ENCODE peak calls at places on chromosomes 5 and 9, in seven cellular contexts. S, V, F, I, Q, A and N are unnamed samples.

GRCh38 chr5:24170026-24170425 is 474.8 kb downstream of the CDH10 start:
- DNase-seq in S (no peak), V (no peak), F (no peak), I (no peak), Q (no peak), A (no peak), N (no peak)

GRCh38 chr9:118928723-118929122 is 440.5 kb downstream of the BRINP1 start:
- DNase-seq in S (no peak), V (no peak), F (no peak), I (no peak), Q (no peak), A (no peak), N (no peak)

GRCh38 chr5:134174841-134175839 is 1.6 kb downstream of the SKP1 start:
- DNase-seq in S (peak), V (no peak), F (no peak), I (peak), Q (no peak), A (no peak), N (no peak)

GRCh38 chr5:43061352-43061751 is 21.2 kb upstream of the ANXA2R start:
- DNase-seq in S (no peak), V (no peak), F (no peak), I (no peak), Q (no peak), A (no peak), N (no peak)

GRCh38 chr5:118007262-118007661 is 981.1 kb downstream of the DTWD2 start:
- DNase-seq in S (peak), V (no peak), F (no peak), I (no peak), Q (no peak), A (no peak), N (no peak)

GRCh38 chr5:31435730-31436129 is 96.2 kb downstream of the DROSHA start:
- DNase-seq in S (no peak), V (no peak), F (no peak), I (no peak), Q (no peak), A (no peak), N (no peak)

GRCh38 chr5:111993242-111993641 is 236.2 kb upstream of the NREP start:
- DNase-seq in S (no peak), V (no peak), F (no peak), I (no peak), Q (no peak), A (no peak), N (no peak)

GRCh38 chr5:79200573-79201183 is 35.3 kb upstream of the JMY start:
- DNase-seq in S (peak), V (no peak), F (no peak), I (peak), Q (no peak), A (no peak), N (peak)

GRCh38 chr5:122129332-122129731 is at the start of gene ZNF474:
- DNase-seq in S (peak), V (peak), F (no peak), I (peak), Q (no peak), A (no peak), N (no peak)

GRCh38 chr9:15468113-15468512 is 42.7 kb downstream of the PSIP1 start:
- DNase-seq in S (no peak), V (no peak), F (no peak), I (no peak), Q (no peak), A (no peak), N (no peak)

GRCh38 chr9:126223798-126224531 is 102.7 kb upstream of the MVB12B start:
- DNase-seq in S (no peak), V (no peak), F (no peak), I (no peak), Q (no peak), A (no peak), N (no peak)

GRCh38 chr5:145848854-145849253 is 13.7 kb upstream of the PRELID2 start:
- DNase-seq in S (no peak), V (no peak), F (no peak), I (peak), Q (no peak), A (no peak), N (no peak)

GRCh38 chr5:21931076-21931475 is 922.1 kb downstream of the CDH12 start:
- DNase-seq in S (no peak), V (no peak), F (no peak), I (peak), Q (no peak), A (no peak), N (no peak)

GRCh38 chr5:144198386-144198785 is 27.7 kb downstream of the KCTD16 start:
- DNase-seq in S (peak), V (no peak), F (no peak), I (no peak), Q (no peak), A (no peak), N (no peak)

GRCh38 chr5:132069561-132069960 is 4.0 kb upstream of the CSF2 start:
- DNase-seq in S (no peak), V (no peak), F (no peak), I (no peak), Q (no peak), A (no peak), N (no peak)

GRCh38 chr5:72337159-72337558 is 17.0 kb downstream of the PTCD2 start:
- DNase-seq in S (no peak), V (no peak), F (no peak), I (no peak), Q (no peak), A (no peak), N (no peak)

GRCh38 chr5:89265511-89266169 is 382.7 kb upstream of the MEF2C start:
- DNase-seq in S (peak), V (no peak), F (no peak), I (no peak), Q (no peak), A (no peak), N (no peak)

GRCh38 chr5:68545636-68546325 is 330.2 kb downstream of the PIK3R1 start:
- DNase-seq in S (no peak), V (no peak), F (no peak), I (no peak), Q (no peak), A (no peak), N (no peak)

GRCh38 chr5:140672455-140673186 is 755 bp downstream of the DND1 start:
- DNase-seq in S (peak), V (no peak), F (peak), I (no peak), Q (no peak), A (no peak), N (no peak)

GRCh38 chr5:16713386-16713928 is 96.7 kb upstream of the RETREG1 start:
- DNase-seq in S (peak), V (no peak), F (no peak), I (peak), Q (no peak), A (no peak), N (no peak)

GRCh38 chr9:123832176-123832575 is 97.8 kb downstream of the DENND1A start:
- DNase-seq in S (no peak), V (no peak), F (no peak), I (no peak), Q (no peak), A (no peak), N (no peak)

GRCh38 chr9:131473891-131474290 is 28.8 kb upstream of the POMT1 start:
- DNase-seq in S (no peak), V (no peak), F (no peak), I (no peak), Q (no peak), A (no peak), N (no peak)

GRCh38 chr5:1882337-1883119 is at the start of gene IRX4:
- DNase-seq in S (no peak), V (no peak), F (peak), I (no peak), Q (no peak), A (no peak), N (no peak)

GRCh38 chr9:131407717-131408195 is 13.9 kb downstream of the PRRC2B start:
- DNase-seq in S (peak), V (peak), F (no peak), I (no peak), Q (peak), A (no peak), N (peak)